ENCODE peak calls at places on chromosomes 1 and 21, in eight cellular contexts. N is NCI-H2081; G is retina; L is HT1080; D is germinal center; O is ascending aorta; I is stimulated activated CD4-positive, alpha-beta T cell treated with anti-CD3 and anti-CD28 coated beads, Interleukin-2, amount 100 ng/mL, for 48 hours; T is T-helper 2 cell. R is an unnamed sample.

GRCh38 chr1:98500324-98500723 is 161.2 kb upstream of the SNX7 start:
- DNase-seq in I (no peak), T (no peak), G (no peak), O (no peak), L (no peak), D (no peak), N (no peak), R (no peak)

GRCh38 chr21:31198575-31198974 is 145.5 kb downstream of the TIAM1 start:
- DNase-seq in G (peak; percentile 59), I (no peak), T (no peak), D (peak; percentile 29), O (no peak), N (peak; percentile 28), L (peak; percentile 53), R (no peak)

GRCh38 chr21:38837806-38838461 is 32.2 kb downstream of the ETS2 start:
- DNase-seq in L (no peak), G (no peak), T (no peak), O (no peak), D (no peak), N (no peak), I (no peak), R (no peak)

GRCh38 chr1:245180496-245180895 is 25.7 kb downstream of the KIF26B start:
- DNase-seq in G (no peak), T (no peak), I (no peak), D (no peak), N (no peak), O (no peak), L (peak; percentile 38), R (no peak)

GRCh38 chr1:8883510-8883909 is 5.0 kb upstream of the ENO1 start:
- DNase-seq in O (no peak), I (no peak), L (no peak), T (no peak), G (no peak), D (no peak), N (no peak), R (no peak)

GRCh38 chr1:84170171-84170570 is 26.1 kb downstream of the PRKACB start:
- DNase-seq in O (no peak), T (no peak), L (no peak), G (no peak), D (no peak), I (no peak), N (no peak), R (no peak)

GRCh38 chr1:172108494-172108893 is 267.2 kb downstream of the DNM3 start:
- DNase-seq in N (no peak), D (no peak), G (no peak), T (no peak), L (peak; percentile 23), O (no peak), I (no peak), R (no peak)

GRCh38 chr1:67747667-67748066 is 62.7 kb downstream of the GADD45A start:
- DNase-seq in N (no peak), D (no peak), I (no peak), O (no peak), G (no peak), L (no peak), T (no peak), R (no peak)

GRCh38 chr1:108643492-108644333 is 17.2 kb downstream of the HENMT1 start:
- DNase-seq in I (no peak), N (peak; percentile 56), D (peak; percentile 46), L (peak; percentile 48), T (peak; percentile 11), G (peak; percentile 41), O (no peak), R (no peak)

GRCh38 chr1:176119549-176119948 is 87.5 kb downstream of the COP1 start:
- DNase-seq in N (no peak), L (peak; percentile 11), O (no peak), D (peak; percentile 3), I (no peak), G (no peak), T (no peak), R (no peak)

GRCh38 chr1:17617787-17618557 is 78.5 kb downstream of the ARHGEF10L start:
- DNase-seq in O (peak; percentile 94), D (no peak), L (no peak), I (no peak), T (no peak), N (no peak), G (no peak), R (peak; percentile 82)

GRCh38 chr1:110250018-110250417 is 39.9 kb downstream of the KCNC4 start:
- DNase-seq in L (no peak), N (no peak), O (peak; percentile 7), T (no peak), D (no peak), G (peak; percentile 37), I (no peak), R (no peak)

GRCh38 chr1:67948155-67949075 is 102.0 kb downstream of the DIRAS3 start:
- DNase-seq in T (no peak), I (no peak), L (peak; percentile 67), D (no peak), G (no peak), O (no peak), N (no peak), R (no peak)

GRCh38 chr1:98048234-98048633 is 127.4 kb upstream of the DPYD start:
- DNase-seq in G (peak; percentile 81), O (peak; percentile 84), I (peak; percentile 65), L (peak; percentile 63), T (peak; percentile 45), D (peak; percentile 15), N (peak; percentile 29), R (peak; percentile 84)

GRCh38 chr1:171345536-171345935 is 31.6 kb downstream of the FMO4 start:
- DNase-seq in T (no peak), N (no peak), O (no peak), G (no peak), L (no peak), D (no peak), I (no peak), R (no peak)

GRCh38 chr1:234724517-234725176 is 114.7 kb upstream of the IRF2BP2 start:
- DNase-seq in L (no peak), G (no peak), I (peak; percentile 23), N (no peak), D (no peak), T (no peak), O (peak; percentile 95), R (peak; percentile 83)

GRCh38 chr21:36727886-36728285 is 29.0 kb downstream of the SIM2 start:
- DNase-seq in D (no peak), I (no peak), T (no peak), L (no peak), N (no peak), O (no peak), G (no peak), R (no peak)

GRCh38 chr1:43750083-43750482 is 42.7 kb downstream of the ST3GAL3 start:
- DNase-seq in D (no peak), G (no peak), O (no peak), N (no peak), T (no peak), L (no peak), I (no peak), R (no peak)

GRCh38 chr1:214808845-214809460 is 206.0 kb downstream of the CENPF start:
- DNase-seq in O (no peak), N (no peak), G (no peak), I (no peak), T (no peak), D (no peak), L (peak; percentile 54), R (no peak)

GRCh38 chr1:242008788-242009500 is 10.0 kb upstream of the MAP1LC3C start:
- DNase-seq in L (no peak), N (no peak), G (no peak), O (no peak), I (no peak), T (no peak), D (no peak), R (no peak)

R was measured in Right ventricle myocardium superior.